ENCODE peak calls at places on chromosome 11, in eight cellular contexts. A is cardiac fibroblast; B is naive thymus-derived CD4-positive, alpha-beta T cell; W is NCI-H1092 treated with DMSO at 0.1 percent for 48 hours; F is PC-3; O is astrocyte of the spinal cord; J is substantia nigra; U is effector memory CD8-positive, alpha-beta T cell. G is an unnamed sample.

GRCh38 chr11:64347171-64347867 is 7.3 kb downstream of the CCDC88B start:
- DNase-seq in F (peak), B (no peak), U (no peak), J (no peak), A (peak), W (no peak), O (no peak), G (no peak)

GRCh38 chr11:2660357-2660939 is 39.3 kb downstream of the KCNQ1OT1 start:
- DNase-seq in U (no peak), O (no peak), A (no peak), J (no peak), B (no peak), W (no peak), F (no peak), G (no peak)

GRCh38 chr11:92554662-92555061 is 330.0 kb downstream of the FAT3 start:
- DNase-seq in A (no peak), F (no peak), O (no peak), U (no peak), W (no peak), B (no peak), J (no peak), G (no peak)

GRCh38 chr11:22669368-22669767 is 3.0 kb downstream of the GAS2 start:
- DNase-seq in W (no peak), B (no peak), O (no peak), J (no peak), F (no peak), A (no peak), U (no peak), G (no peak)

GRCh38 chr11:72569966-72570892 is 104.0 kb downstream of the PDE2A start:
- DNase-seq in U (no peak), O (peak), A (peak), B (no peak), J (no peak), F (peak), W (no peak), G (no peak)

GRCh38 chr11:116109228-116109627 is 605.0 kb upstream of the CADM1 start:
- DNase-seq in W (no peak), O (peak), B (no peak), U (no peak), J (no peak), A (peak), F (peak), G (no peak)

GRCh38 chr11:84969103-84969502 is 658.0 kb downstream of the DLG2 start:
- DNase-seq in F (no peak), U (no peak), A (peak), J (no peak), W (no peak), B (no peak), O (peak), G (no peak)

GRCh38 chr11:73965076-73965763 is 14.4 kb downstream of the DNAJB13 start:
- DNase-seq in B (no peak), U (no peak), J (no peak), W (no peak), O (no peak), A (no peak), F (peak), G (no peak)

GRCh38 chr11:6357222-6357621 is 33.1 kb upstream of the SMPD1 start:
- DNase-seq in F (peak), A (peak), J (no peak), O (peak), W (no peak), U (no peak), B (no peak), G (no peak)